ENCODE peak calls at places on chromosomes 11 and 22, in nine cellular contexts. J is A673; W is brain microvascular endothelial cell; K is substantia nigra; Z is CD8-positive, alpha-beta T cell; Y is colonic mucosa; M is CD4-positive, CD25-positive, alpha-beta regulatory T cell; H is Peyer's patch; S is A549. P is an unnamed sample.

GRCh38 chr11:64441127-64441526 is 82.2 kb downstream of the RPS6KA4 start:
- DNase-seq in J (no peak), W (no peak), K (no peak), Z (no peak), Y (no peak), M (no peak), H (no peak), S (no peak), P (no peak)

GRCh38 chr11:86438685-86439084 is 64.0 kb downstream of the CCDC81 start:
- DNase-seq in J (peak), W (no peak), K (no peak), Z (no peak), Y (no peak), M (no peak), H (no peak), S (no peak), P (no peak)

GRCh38 chr11:73249858-73250773 is 22.0 kb upstream of the P2RY6 start:
- DNase-seq in J (no peak), W (no peak), K (no peak), Z (no peak), Y (no peak), M (peak), H (no peak), S (no peak), P (no peak)

GRCh38 chr11:29773656-29774264 is 243.1 kb downstream of the KCNA4 start:
- DNase-seq in J (no peak), W (no peak), K (no peak), Z (no peak), Y (no peak), M (no peak), H (no peak), S (no peak), P (no peak)

GRCh38 chr11:76885390-76886097 is 24.8 kb downstream of the ACER3 start:
- DNase-seq in J (no peak), W (peak), K (no peak), Z (no peak), Y (no peak), M (no peak), H (no peak), S (no peak), P (no peak)

GRCh38 chr22:26737262-26737661 is 79.9 kb downstream of the MIAT start:
- DNase-seq in J (no peak), W (no peak), K (no peak), Z (no peak), Y (no peak), M (no peak), H (no peak), S (no peak), P (no peak)

GRCh38 chr11:60872124-60872951 is 5.0 kb downstream of the ZP1 start:
- DNase-seq in J (no peak), W (peak), K (no peak), Z (no peak), Y (peak), M (no peak), H (peak), S (no peak), P (no peak)

GRCh38 chr11:92222701-92223100 is 1.9 kb upstream of the FAT3 start:
- DNase-seq in J (no peak), W (no peak), K (no peak), Z (no peak), Y (no peak), M (no peak), H (no peak), S (no peak), P (no peak)

GRCh38 chr11:12581923-12582322 is 92.3 kb upstream of the TEAD1 start:
- DNase-seq in J (peak), W (peak), K (no peak), Z (no peak), Y (no peak), M (no peak), H (no peak), S (peak), P (peak)

GRCh38 chr11:125429174-125429707 is 66.8 kb downstream of the FEZ1 start:
- DNase-seq in J (peak), W (peak), K (peak), Z (peak), Y (peak), M (peak), H (no peak), S (peak), P (peak)

GRCh38 chr11:14973621-14974020 is 1.5 kb upstream of the CALCA start:
- DNase-seq in J (peak), W (no peak), K (no peak), Z (no peak), Y (no peak), M (peak), H (no peak), S (no peak), P (no peak)

GRCh38 chr11:128468106-128468505 is 119.3 kb downstream of the ETS1 start:
- DNase-seq in J (no peak), W (no peak), K (no peak), Z (no peak), Y (no peak), M (no peak), H (no peak), S (no peak), P (no peak)

GRCh38 chr11:128465946-128466688 is 121.2 kb downstream of the ETS1 start:
- DNase-seq in J (no peak), W (no peak), K (no peak), Z (no peak), Y (no peak), M (no peak), H (no peak), S (no peak), P (no peak)

GRCh38 chr11:128467610-128468041 is 119.7 kb downstream of the ETS1 start:
- DNase-seq in J (peak), W (peak), K (no peak), Z (no peak), Y (no peak), M (no peak), H (no peak), S (peak), P (no peak)

GRCh38 chr11:128465531-128465930 is 121.8 kb downstream of the ETS1 start:
- DNase-seq in J (no peak), W (no peak), K (no peak), Z (no peak), Y (no peak), M (no peak), H (no peak), S (no peak), P (no peak)

GRCh38 chr11:128467041-128467440 is 120.3 kb downstream of the ETS1 start:
- DNase-seq in J (no peak), W (no peak), K (no peak), Z (no peak), Y (no peak), M (no peak), H (no peak), S (no peak), P (no peak)
- H3K27ac ChIP-seq in J (no peak), W (peak), K (peak), Z (peak), Y (peak), M (peak), H (peak), S (peak), P (no peak)

GRCh38 chr11:70064726-70065317 is 13.3 kb upstream of the ANO1 start:
- DNase-seq in J (no peak), W (no peak), K (no peak), Z (no peak), Y (peak), M (no peak), H (no peak), S (no peak), P (no peak)
- H3K27ac ChIP-seq in J (no peak), W (no peak), K (no peak), Z (no peak), Y (no peak), M (no peak), H (no peak), S (no peak), P (no peak)

DNA sequence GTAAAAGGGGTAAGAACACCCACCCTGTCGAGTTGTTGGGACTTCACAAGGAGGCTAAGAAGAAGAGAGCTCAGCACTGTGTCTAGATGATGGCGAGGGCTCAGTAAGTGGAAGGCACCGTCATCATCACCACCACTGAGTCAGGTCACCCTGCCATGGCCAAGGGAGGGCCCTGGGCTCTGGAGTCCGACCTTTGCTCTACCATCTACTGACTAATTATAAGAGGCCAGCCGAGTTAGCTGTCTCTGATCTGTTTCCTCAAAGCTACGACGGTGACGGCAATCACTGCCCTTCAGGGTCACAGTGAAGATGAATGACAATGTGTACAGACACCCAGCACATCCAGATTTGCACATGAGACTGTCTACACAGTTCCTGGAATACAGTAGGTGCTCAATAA is 29.3 kb downstream of the KIAA0930 start:
- DNase-seq in J (no peak), W (no peak), K (no peak), Z (no peak), Y (no peak), M (no peak), H (peak), S (no peak), P (peak)
- H3K27ac ChIP-seq in J (no peak), W (peak), K (peak), Z (no peak), Y (no peak), M (no peak), H (peak), S (peak), P (no peak)

DNA sequence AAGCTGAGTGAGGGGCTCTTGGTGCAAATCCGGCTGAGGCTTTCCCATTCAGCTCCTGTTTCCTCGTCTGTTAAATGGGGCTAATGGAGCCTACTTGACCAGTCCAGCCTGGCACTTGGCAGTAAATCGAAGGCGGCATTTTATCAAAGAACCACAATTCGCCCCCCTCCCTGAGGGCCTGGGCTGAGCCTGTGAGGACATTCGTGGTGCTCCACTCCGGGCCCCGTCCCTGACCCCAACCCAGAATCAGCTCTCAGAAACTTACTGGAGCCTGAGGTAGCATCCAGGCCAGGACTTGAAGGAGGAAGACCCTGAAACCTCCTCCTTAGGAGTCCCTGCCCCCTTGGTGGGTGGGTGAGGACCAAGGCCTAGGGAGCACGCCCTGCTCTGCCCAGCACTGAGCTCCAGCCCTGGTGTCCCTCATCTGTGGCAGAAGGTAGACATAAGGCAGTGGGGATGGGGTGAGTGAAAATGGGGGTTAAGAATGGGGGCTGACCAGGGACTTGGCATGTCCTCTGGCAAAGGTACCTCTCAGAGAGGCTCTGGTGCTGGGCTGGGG is 2.1 kb upstream of the CASTOR1 start:
- DNase-seq in J (no peak), W (no peak), K (no peak), Z (no peak), Y (no peak), M (no peak), H (no peak), S (no peak), P (no peak)
- H3K27ac ChIP-seq in J (peak), W (no peak), K (peak), Z (no peak), Y (peak), M (no peak), H (peak), S (no peak), P (peak)

DNA sequence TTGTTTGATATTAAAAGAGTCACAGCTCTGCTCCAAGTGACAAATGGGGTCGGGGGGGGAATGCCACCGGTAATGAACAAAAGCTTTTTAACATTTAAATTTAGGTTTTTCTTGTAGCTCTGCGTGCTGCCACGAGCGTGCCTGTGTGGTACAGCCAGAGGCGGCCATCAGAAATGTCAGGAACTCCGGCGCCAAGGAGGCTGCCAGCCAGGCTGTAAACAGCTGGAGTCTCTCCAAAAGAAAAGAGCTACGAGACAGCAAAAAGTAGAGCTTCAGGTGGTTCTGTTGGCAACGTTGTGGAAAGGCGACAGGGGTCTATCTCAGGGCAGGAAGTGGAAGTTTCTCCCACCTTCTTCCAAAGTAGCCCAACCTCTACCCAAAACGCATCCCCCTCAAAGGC is 532.8 kb downstream of the OPCML start:
- DNase-seq in J (peak), W (no peak), K (no peak), Z (no peak), Y (no peak), M (no peak), H (no peak), S (no peak), P (peak)
- H3K27ac ChIP-seq in J (no peak), W (no peak), K (no peak), Z (no peak), Y (no peak), M (no peak), H (no peak), S (no peak), P (no peak)

GRCh38 chr11:122159861-122160260 is 43.8 kb upstream of the BLID start:
- DNase-seq in J (no peak), W (no peak), K (no peak), Z (no peak), Y (no peak), M (no peak), H (no peak), S (no peak), P (no peak)
- H3K27ac ChIP-seq in J (peak), W (peak), K (peak), Z (no peak), Y (no peak), M (no peak), H (peak), S (peak), P (no peak)

DNA sequence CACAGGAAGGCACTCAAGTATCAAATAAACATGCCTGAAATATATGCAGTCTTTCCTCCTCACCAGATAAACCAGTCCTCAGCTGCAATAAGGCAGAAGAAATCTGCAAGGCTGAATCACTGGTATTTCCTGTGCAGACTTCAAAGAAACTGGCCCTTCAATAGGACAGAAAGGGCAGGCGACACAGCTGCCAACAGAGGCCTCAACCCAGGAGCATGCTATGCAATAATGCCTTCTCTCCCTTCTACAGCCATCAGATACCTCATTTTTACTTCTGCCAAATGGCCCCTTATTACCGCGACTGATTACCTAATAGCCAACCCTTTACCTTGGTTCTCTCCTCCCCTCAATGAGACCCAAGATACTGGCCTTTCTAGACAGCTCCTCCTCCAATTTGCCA is 8.0 kb downstream of the NUMA1 start:
- DNase-seq in J (peak), W (peak), K (no peak), Z (no peak), Y (no peak), M (peak), H (no peak), S (no peak), P (peak)
- H3K27ac ChIP-seq in J (no peak), W (peak), K (no peak), Z (no peak), Y (no peak), M (no peak), H (no peak), S (peak), P (no peak)

P was measured in small intestine.